ENCODE peak calls at places on chromosome 6, in ten cellular contexts. One of them, this sample, is unnamed.

GRCh38 chr6:99588618-99589289 is 17.9 kb upstream of the PRDM13 start:
- DNase-seq in HCT116: no peak
- DNase-seq in Panc1: peak
- DNase-seq in astrocyte of the spinal cord: peak
- DNase-seq in breast epithelium: peak
- DNase-seq in hepatocyte: peak
- DNase-seq in HepG2: peak
- DNase-seq in cardiac muscle cell: peak
- DNase-seq in Caco-2: peak
- DNase-seq in stomach: peak
- DNase-seq in this sample: peak

GRCh38 chr6:26003102-26003694 is 40.6 kb downstream of the TRIM38 start:
- DNase-seq in HCT116: no peak
- DNase-seq in Panc1: peak
- DNase-seq in astrocyte of the spinal cord: peak
- DNase-seq in breast epithelium: no peak
- DNase-seq in hepatocyte: peak
- DNase-seq in HepG2: peak
- DNase-seq in cardiac muscle cell: peak
- DNase-seq in Caco-2: peak
- DNase-seq in stomach: peak
- DNase-seq in this sample: peak

GRCh38 chr6:166586424-166587156 is at the start of gene RAMACL:
- DNase-seq in HCT116: peak
- DNase-seq in Panc1: no peak
- DNase-seq in astrocyte of the spinal cord: no peak
- DNase-seq in breast epithelium: no peak
- DNase-seq in hepatocyte: no peak
- DNase-seq in HepG2: no peak
- DNase-seq in cardiac muscle cell: peak
- DNase-seq in Caco-2: peak
- DNase-seq in stomach: peak
- DNase-seq in this sample: no peak

GRCh38 chr6:46269447-46270229 is 98.9 kb upstream of the ENPP5 start:
- DNase-seq in HCT116: no peak
- DNase-seq in Panc1: no peak
- DNase-seq in astrocyte of the spinal cord: no peak
- DNase-seq in breast epithelium: no peak
- DNase-seq in hepatocyte: no peak
- DNase-seq in HepG2: no peak
- DNase-seq in cardiac muscle cell: no peak
- DNase-seq in Caco-2: no peak
- DNase-seq in stomach: no peak
- DNase-seq in this sample: peak

GRCh38 chr6:52513896-52514295 is 63.0 kb downstream of the TRAM2 start:
- DNase-seq in HCT116: no peak
- DNase-seq in Panc1: no peak
- DNase-seq in astrocyte of the spinal cord: no peak
- DNase-seq in breast epithelium: no peak
- DNase-seq in hepatocyte: no peak
- DNase-seq in HepG2: no peak
- DNase-seq in cardiac muscle cell: no peak
- DNase-seq in Caco-2: no peak
- DNase-seq in stomach: no peak
- DNase-seq in this sample: no peak

GRCh38 chr6:153024401-153025017 is 22.0 kb upstream of the MTRF1L start:
- DNase-seq in HCT116: peak
- DNase-seq in Panc1: peak
- DNase-seq in astrocyte of the spinal cord: peak
- DNase-seq in breast epithelium: no peak
- DNase-seq in hepatocyte: peak
- DNase-seq in HepG2: peak
- DNase-seq in cardiac muscle cell: peak
- DNase-seq in Caco-2: peak
- DNase-seq in stomach: peak
- DNase-seq in this sample: peak

GRCh38 chr6:123659960-123660748 is 23.4 kb upstream of the TRDN start:
- DNase-seq in HCT116: no peak
- DNase-seq in Panc1: no peak
- DNase-seq in astrocyte of the spinal cord: no peak
- DNase-seq in breast epithelium: no peak
- DNase-seq in hepatocyte: no peak
- DNase-seq in HepG2: no peak
- DNase-seq in cardiac muscle cell: no peak
- DNase-seq in Caco-2: no peak
- DNase-seq in stomach: no peak
- DNase-seq in this sample: no peak

GRCh38 chr6:43200541-43200940 is 18.5 kb downstream of the CUL9 start:
- DNase-seq in HCT116: no peak
- DNase-seq in Panc1: no peak
- DNase-seq in astrocyte of the spinal cord: no peak
- DNase-seq in breast epithelium: peak
- DNase-seq in hepatocyte: no peak
- DNase-seq in HepG2: no peak
- DNase-seq in cardiac muscle cell: no peak
- DNase-seq in Caco-2: peak
- DNase-seq in stomach: no peak
- DNase-seq in this sample: no peak

GRCh38 chr6:163826668-163827067 is 412.1 kb downstream of the QKI start:
- DNase-seq in HCT116: no peak
- DNase-seq in Panc1: no peak
- DNase-seq in astrocyte of the spinal cord: no peak
- DNase-seq in breast epithelium: no peak
- DNase-seq in hepatocyte: no peak
- DNase-seq in HepG2: no peak
- DNase-seq in cardiac muscle cell: no peak
- DNase-seq in Caco-2: no peak
- DNase-seq in stomach: no peak
- DNase-seq in this sample: no peak

GRCh38 chr6:118875672-118876071 is 18.3 kb upstream of the ASF1A start:
- DNase-seq in HCT116: no peak
- DNase-seq in Panc1: no peak
- DNase-seq in astrocyte of the spinal cord: no peak
- DNase-seq in breast epithelium: no peak
- DNase-seq in hepatocyte: no peak
- DNase-seq in HepG2: no peak
- DNase-seq in cardiac muscle cell: no peak
- DNase-seq in Caco-2: no peak
- DNase-seq in stomach: no peak
- DNase-seq in this sample: no peak

GRCh38 chr6:80196914-80197313 is 90.4 kb downstream of the BCKDHB start:
- DNase-seq in HCT116: no peak
- DNase-seq in Panc1: no peak
- DNase-seq in astrocyte of the spinal cord: no peak
- DNase-seq in breast epithelium: no peak
- DNase-seq in hepatocyte: no peak
- DNase-seq in HepG2: no peak
- DNase-seq in cardiac muscle cell: peak
- DNase-seq in Caco-2: no peak
- DNase-seq in stomach: no peak
- DNase-seq in this sample: no peak

GRCh38 chr6:18861182-18861581 is 474.0 kb downstream of the RNF144B start:
- DNase-seq in HCT116: no peak
- DNase-seq in Panc1: no peak
- DNase-seq in astrocyte of the spinal cord: no peak
- DNase-seq in breast epithelium: no peak
- DNase-seq in hepatocyte: no peak
- DNase-seq in HepG2: no peak
- DNase-seq in cardiac muscle cell: no peak
- DNase-seq in Caco-2: no peak
- DNase-seq in stomach: no peak
- DNase-seq in this sample: no peak

GRCh38 chr6:44222486-44222986 is 859 bp upstream of the SLC29A1 start:
- DNase-seq in HCT116: no peak
- DNase-seq in Panc1: no peak
- DNase-seq in astrocyte of the spinal cord: no peak
- DNase-seq in breast epithelium: no peak
- DNase-seq in hepatocyte: no peak
- DNase-seq in HepG2: no peak
- DNase-seq in cardiac muscle cell: no peak
- DNase-seq in Caco-2: no peak
- DNase-seq in stomach: no peak
- DNase-seq in this sample: no peak
- H3K4me3 ChIP-seq in HCT116: peak
- H3K4me3 ChIP-seq in Panc1: peak
- H3K4me3 ChIP-seq in astrocyte of the spinal cord: no peak
- H3K4me3 ChIP-seq in breast epithelium: peak
- H3K4me3 ChIP-seq in hepatocyte: no peak
- H3K4me3 ChIP-seq in HepG2: no peak
- H3K4me3 ChIP-seq in cardiac muscle cell: no peak
- H3K4me3 ChIP-seq in Caco-2: no peak
- H3K4me3 ChIP-seq in stomach: peak
- H3K4me3 ChIP-seq in this sample: peak

DNA sequence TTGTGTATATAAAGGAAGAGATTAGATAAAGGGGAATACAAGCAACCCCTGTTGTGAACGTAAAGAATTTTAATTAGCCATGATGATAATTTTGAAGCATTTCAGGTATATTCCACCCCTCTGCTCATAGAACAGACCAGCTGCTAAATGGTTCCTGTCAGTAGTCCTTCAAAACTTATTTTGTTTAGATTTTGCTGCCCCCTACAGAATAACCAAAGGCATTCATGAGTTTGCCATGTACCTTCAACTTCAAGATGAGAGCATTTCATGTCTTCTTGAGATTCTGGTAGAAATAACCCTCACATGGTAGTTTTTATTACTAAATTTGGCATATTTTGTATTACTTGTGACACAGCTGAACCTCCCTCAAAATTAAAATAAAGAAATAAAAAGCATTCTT is 1586.7 kb downstream of the HACE1 start:
- DNase-seq in HCT116: peak
- DNase-seq in Panc1: peak
- DNase-seq in astrocyte of the spinal cord: no peak
- DNase-seq in breast epithelium: no peak
- DNase-seq in hepatocyte: peak
- DNase-seq in HepG2: peak
- DNase-seq in cardiac muscle cell: peak
- DNase-seq in Caco-2: no peak
- DNase-seq in stomach: no peak
- DNase-seq in this sample: no peak
- TF ChIP-seq CTCF in HCT116: peak
- TF ChIP-seq CTCF in Panc1: peak
- TF ChIP-seq CTCF in astrocyte of the spinal cord: peak
- TF ChIP-seq CTCF in breast epithelium: no peak
- TF ChIP-seq CTCF in hepatocyte: peak
- TF ChIP-seq CTCF in HepG2: peak
- TF ChIP-seq CTCF in cardiac muscle cell: no peak
- TF ChIP-seq CTCF in Caco-2: peak
- TF ChIP-seq CTCF in stomach: no peak
- TF ChIP-seq CTCF in this sample: no peak

DNA sequence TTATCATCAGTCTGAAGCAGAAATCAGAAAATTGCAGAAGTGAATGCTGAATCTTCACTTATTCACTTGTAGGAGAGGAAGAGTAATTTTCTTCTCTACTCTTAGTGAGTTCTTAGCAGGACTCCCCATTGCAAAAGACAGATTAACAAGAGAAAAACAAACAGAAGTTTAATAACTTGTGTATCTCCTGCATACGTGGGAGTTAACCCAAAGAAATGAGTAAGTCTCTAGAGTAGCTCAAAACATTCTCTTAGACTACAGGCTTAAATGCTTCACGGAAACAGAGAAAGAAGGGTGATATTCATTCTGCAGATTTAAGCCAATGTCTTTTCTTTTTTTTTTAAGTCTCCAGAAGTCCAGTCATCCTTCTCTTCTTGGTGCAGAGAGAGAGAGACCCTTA is 97.9 kb upstream of the TMEM181 start:
- DNase-seq in HCT116: no peak
- DNase-seq in Panc1: no peak
- DNase-seq in astrocyte of the spinal cord: no peak
- DNase-seq in breast epithelium: no peak
- DNase-seq in hepatocyte: no peak
- DNase-seq in HepG2: no peak
- DNase-seq in cardiac muscle cell: no peak
- DNase-seq in Caco-2: no peak
- DNase-seq in stomach: no peak
- DNase-seq in this sample: no peak
- H3K4me3 ChIP-seq in HCT116: no peak
- H3K4me3 ChIP-seq in Panc1: no peak
- H3K4me3 ChIP-seq in astrocyte of the spinal cord: no peak
- H3K4me3 ChIP-seq in breast epithelium: no peak
- H3K4me3 ChIP-seq in hepatocyte: no peak
- H3K4me3 ChIP-seq in HepG2: no peak
- H3K4me3 ChIP-seq in cardiac muscle cell: no peak
- H3K4me3 ChIP-seq in Caco-2: no peak
- H3K4me3 ChIP-seq in stomach: no peak
- H3K4me3 ChIP-seq in this sample: no peak

GRCh38 chr6:129519750-129520149 is 190.2 kb downstream of the ARHGAP18 start:
- DNase-seq in HCT116: no peak
- DNase-seq in Panc1: no peak
- DNase-seq in astrocyte of the spinal cord: no peak
- DNase-seq in breast epithelium: no peak
- DNase-seq in hepatocyte: no peak
- DNase-seq in HepG2: no peak
- DNase-seq in cardiac muscle cell: no peak
- DNase-seq in Caco-2: no peak
- DNase-seq in stomach: no peak
- DNase-seq in this sample: no peak

GRCh38 chr6:129516005-129516404 is 194.0 kb downstream of the ARHGAP18 start:
- DNase-seq in HCT116: no peak
- DNase-seq in Panc1: no peak
- DNase-seq in astrocyte of the spinal cord: no peak
- DNase-seq in breast epithelium: no peak
- DNase-seq in hepatocyte: no peak
- DNase-seq in HepG2: no peak
- DNase-seq in cardiac muscle cell: no peak
- DNase-seq in Caco-2: no peak
- DNase-seq in stomach: no peak
- DNase-seq in this sample: no peak

GRCh38 chr6:129516787-129517186 is 193.2 kb downstream of the ARHGAP18 start:
- DNase-seq in HCT116: no peak
- DNase-seq in Panc1: no peak
- DNase-seq in astrocyte of the spinal cord: no peak
- DNase-seq in breast epithelium: no peak
- DNase-seq in hepatocyte: no peak
- DNase-seq in HepG2: no peak
- DNase-seq in cardiac muscle cell: no peak
- DNase-seq in Caco-2: no peak
- DNase-seq in stomach: no peak
- DNase-seq in this sample: no peak

GRCh38 chr6:129515004-129515403 is 195.0 kb downstream of the ARHGAP18 start:
- DNase-seq in HCT116: no peak
- DNase-seq in Panc1: no peak
- DNase-seq in astrocyte of the spinal cord: no peak
- DNase-seq in breast epithelium: no peak
- DNase-seq in hepatocyte: no peak
- DNase-seq in HepG2: no peak
- DNase-seq in cardiac muscle cell: no peak
- DNase-seq in Caco-2: no peak
- DNase-seq in stomach: no peak
- DNase-seq in this sample: no peak

DNA sequence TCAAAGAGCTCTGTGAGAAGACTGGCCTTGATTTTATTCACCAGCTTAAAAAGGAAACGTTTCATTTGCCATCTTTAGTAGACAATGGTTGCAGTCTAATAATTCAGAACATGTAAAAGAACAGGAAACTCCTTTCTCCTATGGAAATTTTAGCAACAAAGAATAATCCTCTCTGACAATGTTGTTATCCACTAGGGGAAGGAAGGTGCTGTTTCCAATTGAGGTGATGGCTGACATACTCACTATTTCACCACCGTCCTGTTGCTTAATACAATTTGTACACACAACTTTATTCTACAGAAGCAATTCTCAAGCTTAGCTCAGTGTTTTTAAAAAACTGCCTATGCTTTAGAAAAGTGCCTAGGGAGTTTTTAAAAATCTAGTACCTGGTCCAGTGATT is 192.7 kb downstream of the ARHGAP18 start:
- DNase-seq in HCT116: no peak
- DNase-seq in Panc1: no peak
- DNase-seq in astrocyte of the spinal cord: no peak
- DNase-seq in breast epithelium: no peak
- DNase-seq in hepatocyte: no peak
- DNase-seq in HepG2: no peak
- DNase-seq in cardiac muscle cell: no peak
- DNase-seq in Caco-2: no peak
- DNase-seq in stomach: no peak
- DNase-seq in this sample: no peak
- TF ChIP-seq CTCF in HCT116: no peak
- TF ChIP-seq CTCF in Panc1: no peak
- TF ChIP-seq CTCF in astrocyte of the spinal cord: no peak
- TF ChIP-seq CTCF in breast epithelium: no peak
- TF ChIP-seq CTCF in hepatocyte: no peak
- TF ChIP-seq CTCF in HepG2: no peak
- TF ChIP-seq CTCF in cardiac muscle cell: no peak
- TF ChIP-seq CTCF in Caco-2: no peak
- TF ChIP-seq CTCF in stomach: no peak
- TF ChIP-seq CTCF in this sample: no peak